ENCODE peak calls at places on chromosomes 13 and 19, in nine cellular contexts. P is left ventricle myocardium inferior, U is A549, W is HFFc6, R is PC-9, X is fibroblast of pulmonary artery, Z is astrocyte of the spinal cord, E is lower leg skin, L is cardiac fibroblast. D is an unnamed sample.

GRCh38 chr19:36876993-36877938 is 26.6 kb downstream of the ZNF345 start:
- DNase-seq in P (no peak), U (peak), W (no peak), R (no peak), X (no peak), Z (peak), E (no peak), L (peak), D (no peak)

GRCh38 chr13:85985791-85986190 is 186.6 kb upstream of the SLITRK6 start:
- DNase-seq in P (no peak), U (no peak), W (no peak), R (no peak), X (peak), Z (peak), E (no peak), L (peak), D (no peak)

GRCh38 chr13:110261166-110262081 is 45.5 kb downstream of the COL4A1 start:
- DNase-seq in P (no peak), U (no peak), W (no peak), R (no peak), X (no peak), Z (no peak), E (no peak), L (no peak), D (peak)

GRCh38 chr19:2532252-2533071 is 56.5 kb downstream of the GADD45B start:
- DNase-seq in P (no peak), U (peak), W (peak), R (peak), X (peak), Z (peak), E (peak), L (peak), D (no peak)

GRCh38 chr19:47157455-47158321 is 27.1 kb downstream of the SAE1 start:
- DNase-seq in P (peak), U (no peak), W (peak), R (peak), X (peak), Z (peak), E (peak), L (peak), D (no peak)

GRCh38 chr13:112889351-112890290 is 79.4 kb upstream of the MCF2L start:
- DNase-seq in P (no peak), U (no peak), W (no peak), R (no peak), X (no peak), Z (no peak), E (no peak), L (no peak), D (no peak)

GRCh38 chr13:41547253-41548000 is 90.1 kb downstream of the RGCC start:
- DNase-seq in P (peak), U (no peak), W (no peak), R (no peak), X (peak), Z (peak), E (peak), L (peak), D (no peak)

GRCh38 chr19:50252111-50252886 is 48.9 kb downstream of the MYH14 start:
- DNase-seq in P (no peak), U (peak), W (no peak), R (no peak), X (peak), Z (no peak), E (no peak), L (peak), D (no peak)

GRCh38 chr19:23788415-23788814 is 29.7 kb upstream of the ZNF681 start:
- DNase-seq in P (no peak), U (no peak), W (no peak), R (no peak), X (no peak), Z (no peak), E (no peak), L (no peak), D (no peak)

GRCh38 chr19:9952276-9952675 is 16.0 kb upstream of the OLFM2 start:
- DNase-seq in P (no peak), U (no peak), W (no peak), R (no peak), X (no peak), Z (no peak), E (no peak), L (no peak), D (no peak)

GRCh38 chr13:39516140-39516539 is 86.9 kb downstream of the LHFPL6 start:
- DNase-seq in P (no peak), U (no peak), W (peak), R (no peak), X (no peak), Z (no peak), E (no peak), L (no peak), D (no peak)

GRCh38 chr13:36673838-36674326 is at the start of gene SERTM1:
- DNase-seq in P (peak), U (peak), W (no peak), R (no peak), X (peak), Z (peak), E (no peak), L (peak), D (no peak)

GRCh38 chr19:996051-996838 is 4.0 kb upstream of the GRIN3B start:
- DNase-seq in P (no peak), U (peak), W (peak), R (no peak), X (peak), Z (peak), E (no peak), L (peak), D (no peak)

GRCh38 chr19:45863840-45864628 is at the start of gene FOXA3:
- DNase-seq in P (no peak), U (peak), W (no peak), R (no peak), X (peak), Z (peak), E (no peak), L (peak), D (no peak)

GRCh38 chr19:677201-677600 is 1.0 kb downstream of the FSTL3 start:
- DNase-seq in P (peak), U (peak), W (peak), R (peak), X (peak), Z (peak), E (no peak), L (peak), D (peak)

GRCh38 chr13:104006625-104007061 is 940.4 kb upstream of the SLC10A2 start:
- DNase-seq in P (no peak), U (no peak), W (no peak), R (no peak), X (peak), Z (peak), E (no peak), L (peak), D (no peak)

GRCh38 chr19:7799640-7800355 is 30.2 kb upstream of the EVI5L start:
- DNase-seq in P (peak), U (peak), W (peak), R (peak), X (peak), Z (peak), E (peak), L (peak), D (no peak)

GRCh38 chr13:47829684-47830083 is 171.4 kb downstream of the SUCLA2 start:
- DNase-seq in P (no peak), U (no peak), W (no peak), R (no peak), X (peak), Z (no peak), E (no peak), L (peak), D (no peak)

GRCh38 chr13:39892731-39893293 is 237.3 kb downstream of the COG6 start:
- DNase-seq in P (peak), U (no peak), W (no peak), R (no peak), X (peak), Z (peak), E (no peak), L (peak), D (no peak)

GRCh38 chr19:38061294-38061693 is 154.3 kb downstream of the SIPA1L3 start:
- DNase-seq in P (no peak), U (peak), W (peak), R (no peak), X (peak), Z (peak), E (no peak), L (peak), D (no peak)

GRCh38 chr13:93183302-93183701 is 43.3 kb upstream of the GPC6 start:
- DNase-seq in P (no peak), U (no peak), W (no peak), R (no peak), X (no peak), Z (no peak), E (no peak), L (no peak), D (no peak)
- TF ChIP-seq CTCF in P (no peak), U (no peak), W (no peak), R (no peak), X (no peak), Z (no peak), E (no peak), L (no peak), D (no peak)

GRCh38 chr19:40759352-40759751 is 8.3 kb downstream of the SNRPA start:
- DNase-seq in P (no peak), U (no peak), W (no peak), R (no peak), X (no peak), Z (no peak), E (no peak), L (no peak), D (no peak)
- TF ChIP-seq CTCF in P (no peak), U (no peak), W (no peak), R (no peak), X (no peak), Z (no peak), E (no peak), L (no peak), D (no peak)

GRCh38 chr19:6125571-6125989 is 9.9 kb upstream of the ACSBG2 start:
- DNase-seq in P (peak), U (peak), W (peak), R (peak), X (peak), Z (peak), E (peak), L (peak), D (no peak)

GRCh38 chr19:6127716-6128335 is 7.6 kb upstream of the ACSBG2 start:
- DNase-seq in P (no peak), U (no peak), W (peak), R (no peak), X (no peak), Z (no peak), E (no peak), L (peak), D (no peak)

DNA sequence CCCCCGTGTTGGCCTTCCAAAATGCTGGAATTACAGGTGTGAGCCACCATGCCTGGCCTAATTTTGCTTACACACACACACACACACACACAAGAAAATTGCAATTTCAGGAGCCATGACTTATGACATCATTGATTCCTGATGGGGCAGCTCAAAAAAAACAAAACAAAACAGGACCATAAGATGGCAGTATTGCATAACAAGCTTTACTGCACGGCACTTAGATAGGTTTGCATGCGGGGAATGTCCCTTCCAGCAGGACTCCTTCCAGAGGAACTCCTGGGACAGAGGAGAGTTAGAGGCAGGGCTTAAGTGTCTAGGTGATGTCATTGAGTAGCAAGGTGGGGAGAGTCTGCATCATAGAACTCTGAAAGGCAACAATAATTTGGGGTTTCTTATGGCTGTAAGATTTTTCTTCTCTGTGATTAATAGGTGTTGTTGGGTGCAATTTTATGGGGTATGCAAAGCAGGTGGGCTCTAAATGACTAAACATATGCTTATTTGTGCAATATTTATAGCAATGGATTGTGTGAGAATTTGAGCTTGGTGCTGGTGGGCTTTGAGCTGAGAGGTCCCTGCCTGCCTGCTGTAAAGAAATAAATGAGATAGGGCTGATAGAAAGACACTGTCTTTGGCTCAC is 9.0 kb upstream of the ACSBG2 start:
- DNase-seq in P (no peak), U (peak), W (peak), R (peak), X (peak), Z (peak), E (no peak), L (peak), D (no peak)
- TF ChIP-seq CTCF in P (peak), U (peak), W (peak), R (peak), X (peak), Z (peak), E (no peak), L (peak), D (no peak)

GRCh38 chr13:97434417-97435296 is 688 bp downstream of the RAP2A start:
- DNase-seq in P (peak), U (peak), W (peak), R (peak), X (peak), Z (peak), E (peak), L (peak), D (peak)
- TF ChIP-seq CTCF in P (no peak), U (no peak), W (no peak), R (no peak), X (no peak), Z (no peak), E (no peak), L (no peak), D (no peak)

GRCh38 chr13:94660695-94661324 is 51.5 kb downstream of the SOX21 start:
- DNase-seq in P (no peak), U (peak), W (peak), R (no peak), X (peak), Z (peak), E (no peak), L (peak), D (no peak)
- TF ChIP-seq CTCF in P (no peak), U (peak), W (peak), R (peak), X (peak), Z (peak), E (no peak), L (peak), D (peak)

GRCh38 chr13:45391926-45392325 is 26.2 kb downstream of the SLC25A30 start:
- DNase-seq in P (no peak), U (no peak), W (no peak), R (no peak), X (no peak), Z (no peak), E (no peak), L (no peak), D (no peak)

GRCh38 chr13:45398862-45399261 is 19.3 kb downstream of the SLC25A30 start:
- DNase-seq in P (no peak), U (no peak), W (no peak), R (no peak), X (no peak), Z (no peak), E (no peak), L (no peak), D (no peak)

GRCh38 chr13:45396548-45397095 is 21.6 kb downstream of the SLC25A30 start:
- DNase-seq in P (no peak), U (no peak), W (no peak), R (no peak), X (peak), Z (no peak), E (no peak), L (no peak), D (no peak)

GRCh38 chr13:45392811-45393210 is 25.4 kb downstream of the SLC25A30 start:
- DNase-seq in P (no peak), U (no peak), W (no peak), R (no peak), X (no peak), Z (no peak), E (no peak), L (no peak), D (no peak)

GRCh38 chr13:45393941-45394570 is 24.1 kb downstream of the SLC25A30 start:
- DNase-seq in P (no peak), U (peak), W (peak), R (peak), X (peak), Z (peak), E (no peak), L (peak), D (no peak)
- TF ChIP-seq CTCF in P (peak), U (peak), W (peak), R (peak), X (peak), Z (peak), E (no peak), L (peak), D (peak)

GRCh38 chr13:23871616-23872220 is 17.5 kb downstream of the MIPEP start:
- DNase-seq in P (no peak), U (peak), W (peak), R (no peak), X (peak), Z (peak), E (no peak), L (peak), D (no peak)
- TF ChIP-seq CTCF in P (peak), U (peak), W (peak), R (peak), X (peak), Z (peak), E (no peak), L (peak), D (peak)

DNA sequence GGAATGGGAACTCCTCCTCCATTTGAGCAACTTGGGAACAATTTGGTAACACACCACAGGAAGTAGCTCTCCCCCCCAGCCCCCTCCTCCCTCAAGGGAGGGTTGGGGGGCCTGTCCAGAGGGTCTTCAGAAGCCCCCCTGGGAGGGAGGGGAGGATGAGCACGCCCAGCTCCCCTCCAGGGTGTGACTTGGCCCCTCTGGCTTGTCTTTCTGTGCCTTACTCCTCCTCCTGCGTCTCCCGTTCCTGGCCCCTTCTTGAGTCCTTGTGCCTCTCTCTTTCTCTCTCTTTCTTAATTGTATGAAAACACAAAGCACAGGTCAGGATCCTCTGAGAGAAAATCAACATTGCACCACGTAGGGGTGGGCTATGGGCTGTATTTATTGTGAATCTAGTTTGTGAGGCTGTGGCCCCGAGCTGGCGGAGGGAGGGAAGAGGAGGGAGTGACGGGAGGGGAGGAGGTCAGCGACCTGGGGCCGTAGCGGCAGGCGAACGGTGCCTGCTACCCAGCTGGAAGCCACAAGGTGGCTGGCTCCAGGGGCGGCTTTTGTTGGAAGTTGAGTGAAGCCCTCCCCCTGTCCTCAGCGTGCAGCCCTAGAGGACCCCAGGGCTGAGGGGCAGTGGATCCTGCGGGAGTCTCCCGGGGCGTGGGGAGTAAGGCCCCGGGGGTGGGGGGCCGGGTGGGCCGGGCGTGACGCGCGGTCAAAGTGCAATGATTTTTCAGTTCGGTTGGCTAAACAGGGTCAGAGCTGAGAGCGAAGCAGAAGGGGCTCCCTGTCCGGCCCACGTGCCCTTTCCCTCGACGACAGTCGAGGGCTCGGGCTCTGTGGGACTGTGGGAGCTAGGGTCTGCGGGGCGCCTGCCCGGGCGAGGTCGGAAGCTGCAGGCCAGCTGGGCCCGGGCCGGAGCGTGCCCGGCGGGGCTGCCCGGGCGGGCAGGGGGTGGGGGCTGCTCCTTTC is 6.4 kb downstream of the LYL1 start:
- DNase-seq in P (no peak), U (peak), W (no peak), R (no peak), X (no peak), Z (no peak), E (no peak), L (no peak), D (no peak)
- TF ChIP-seq CTCF in P (peak), U (no peak), W (peak), R (no peak), X (peak), Z (no peak), E (no peak), L (no peak), D (peak)

DNA sequence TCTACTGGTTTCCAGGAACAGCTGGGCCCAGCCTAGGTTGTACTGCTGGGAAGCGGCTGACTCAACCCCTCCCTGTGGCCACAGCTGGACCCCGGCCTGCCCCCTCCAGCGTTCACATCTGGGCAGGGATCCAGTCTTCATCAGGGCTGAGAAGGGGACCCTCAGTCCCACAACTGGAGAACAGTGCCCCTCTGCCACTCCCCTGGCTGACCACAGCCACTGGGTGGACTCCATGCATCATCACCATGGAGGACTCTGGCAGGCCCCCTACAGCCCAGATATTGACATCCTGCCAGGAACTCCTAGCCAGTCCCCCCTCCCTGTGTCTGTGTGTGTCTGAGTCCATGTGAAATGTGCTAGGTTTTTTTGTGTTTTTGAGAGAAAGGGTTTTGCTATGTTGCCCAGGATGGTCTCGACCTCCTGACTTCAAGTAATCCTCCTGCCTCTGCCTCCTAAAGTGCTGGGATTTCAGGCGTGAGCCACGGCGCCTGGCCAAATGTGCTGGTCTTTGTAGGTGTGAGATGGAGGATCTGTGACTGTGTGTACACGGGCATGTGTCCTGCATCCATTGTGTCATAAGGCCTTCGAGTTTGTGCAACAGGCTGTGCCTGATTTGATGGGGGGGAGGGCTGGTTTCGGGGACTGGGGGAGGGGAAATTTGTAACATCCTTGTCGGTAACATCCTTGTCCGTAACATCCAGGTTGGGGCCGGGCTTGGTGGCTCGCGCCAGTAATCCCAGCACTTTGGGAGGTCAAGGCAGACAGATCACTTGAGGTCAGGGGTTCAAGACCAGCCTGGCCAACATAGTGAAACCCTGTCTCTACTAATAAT is 4.0 kb upstream of the HOOK2 start:
- DNase-seq in P (peak), U (peak), W (no peak), R (peak), X (peak), Z (peak), E (no peak), L (peak), D (peak)
- TF ChIP-seq CTCF in P (no peak), U (no peak), W (peak), R (no peak), X (no peak), Z (no peak), E (no peak), L (peak), D (peak)

D was measured in osteocyte.